ENCODE peak calls at places on chromosomes 1 and 21, in four cellular contexts. O is activated CD8-positive, alpha-beta memory T cell treated with anti-CD3 and anti-CD28 coated beads, Interleukin-2, amount 50 U/mL, for 48 hours; M is stimulated activated CD4-positive, alpha-beta T cell treated with anti-CD3 and anti-CD28 coated beads, Interleukin-4, amount 100 ng/mL, for 24 hours; J is Calu3. K is an unnamed sample.

GRCh38 chr1:40651138-40651857 is 14.2 kb downstream of the RIMS3 start:
- DNase-seq in O (no peak), M (no peak), J (peak; percentile 22), K (no peak)

GRCh38 chr1:99766378-99766800 is at the start of gene FRRS1:
- DNase-seq in O (peak; percentile 58), J (peak; percentile 64), M (peak; percentile 25), K (peak; percentile 80)

GRCh38 chr1:20534659-20535417 is 17.5 kb upstream of the FAM43B start:
- DNase-seq in J (no peak), M (no peak), O (no peak), K (no peak)

GRCh38 chr1:214660900-214661299 is 57.9 kb downstream of the CENPF start:
- DNase-seq in J (no peak), M (no peak), O (no peak), K (no peak)

GRCh38 chr1:47238935-47239640 is 7.1 kb upstream of the TAL1 start:
- DNase-seq in M (no peak), J (no peak), O (no peak), K (no peak)

GRCh38 chr1:3695326-3696217 is 43.3 kb downstream of the TP73 start:
- DNase-seq in J (peak; percentile 46), O (peak; percentile 72), M (peak; percentile 32), K (no peak)

GRCh38 chr1:30718636-30719405 is 4.6 kb downstream of the MATN1 start:
- DNase-seq in M (peak; percentile 87), J (peak; percentile 98), O (peak; percentile 96), K (peak; percentile 87)

GRCh38 chr1:107941123-107941522 is 23.9 kb downstream of the VAV3 start:
- DNase-seq in O (no peak), M (no peak), J (no peak), K (no peak)

GRCh38 chr1:8204823-8205222 is 113.1 kb upstream of the SLC45A1 start:
- DNase-seq in J (no peak), M (no peak), O (no peak), K (no peak)

GRCh38 chr1:27366113-27366410 is 699 bp downstream of the MAP3K6 start:
- DNase-seq in J (peak; percentile 74), M (peak; percentile 76), O (peak; percentile 92), K (peak; percentile 83)

GRCh38 chr1:68954841-68955240 is 458.0 kb upstream of the DEPDC1 start:
- DNase-seq in O (no peak), M (no peak), J (no peak), K (no peak)

GRCh38 chr21:42447732-42448131 is 44.0 kb downstream of the UBASH3A start:
- DNase-seq in M (no peak), O (no peak), J (no peak), K (no peak)

GRCh38 chr1:81937791-81938450 is 137.2 kb downstream of the ADGRL2 start:
- DNase-seq in O (no peak), M (no peak), J (no peak), K (no peak)

GRCh38 chr1:15610167-15610566 is 7.1 kb upstream of the DDI2 start:
- DNase-seq in J (no peak), M (no peak), O (no peak), K (no peak)

GRCh38 chr21:40047993-40048730 is 180.9 kb downstream of the PCP4 start:
- DNase-seq in O (no peak), J (no peak), M (no peak), K (no peak)

GRCh38 chr1:204257446-204257845 is 43.7 kb upstream of the GOLT1A start:
- DNase-seq in M (no peak), O (no peak), J (no peak), K (no peak)

GRCh38 chr1:66242646-66243547 is 291.1 kb upstream of the SGIP1 start:
- DNase-seq in J (peak; percentile 86), O (peak; percentile 83), M (peak; percentile 78), K (peak; percentile 81)

GRCh38 chr1:168637350-168637991 is 61.1 kb downstream of the XCL1 start:
- DNase-seq in O (no peak), M (no peak), J (peak; percentile 18), K (no peak)

GRCh38 chr1:42953182-42954180 is 5.2 kb downstream of the SLC2A1 start:
- DNase-seq in J (no peak), M (no peak), O (peak; percentile 51), K (no peak)

GRCh38 chr1:44010935-44011610 is 19.7 kb downstream of the CCDC24 start:
- DNase-seq in J (no peak), O (no peak), M (no peak), K (no peak)

GRCh38 chr21:33901421-33902288 is 13.9 kb downstream of the ATP5PO start:
- DNase-seq in J (peak; percentile 7), O (no peak), M (no peak), K (peak; percentile 67)

GRCh38 chr1:77282187-77282865 is 507 bp downstream of the AK5 start:
- DNase-seq in M (peak; percentile 38), J (peak; percentile 44), O (no peak), K (no peak)

GRCh38 chr1:58895559-58896135 is 111.8 kb upstream of the JUN start:
- DNase-seq in O (no peak), J (no peak), M (no peak), K (no peak)

GRCh38 chr1:183279835-183280234 is 93.8 kb downstream of the LAMC2 start:
- DNase-seq in O (no peak), M (no peak), J (no peak), K (peak; percentile 57)

GRCh38 chr1:105000793-105001192 is 1251.1 kb downstream of the AMY1C start:
- DNase-seq in J (no peak), M (no peak), O (no peak), K (no peak)

GRCh38 chr21:42554251-42554937 is 40.7 kb downstream of the SLC37A1 start:
- DNase-seq in J (no peak), O (no peak), M (no peak), K (peak; percentile 38)

K was measured in left lobe of liver.